ENCODE peak calls at places on chromosome 9, in eight cellular contexts. K, A, J, D, Y, R, C and Q are unnamed samples.

GRCh38 chr9:75448281-75448680 is 360.0 kb downstream of the OSTF1 start:
- DNase-seq in K (no peak), A (no peak), J (no peak), D (no peak), Y (no peak), R (no peak), C (no peak), Q (no peak)

GRCh38 chr9:121088576-121088975 is 13.8 kb downstream of the CNTRL start:
- DNase-seq in K (no peak), A (no peak), J (no peak), D (no peak), Y (no peak), R (no peak), C (no peak), Q (no peak)

GRCh38 chr9:79693750-79694149 is 122.0 kb downstream of the TLE4 start:
- DNase-seq in K (no peak), A (no peak), J (no peak), D (no peak), Y (no peak), R (no peak), C (no peak), Q (no peak)

GRCh38 chr9:2420488-2421056 is 201.0 kb upstream of the VLDLR start:
- DNase-seq in K (no peak), A (peak), J (no peak), D (no peak), Y (no peak), R (no peak), C (peak), Q (no peak)

GRCh38 chr9:76257224-76257794 is 136.9 kb downstream of the RFK start:
- DNase-seq in K (no peak), A (no peak), J (no peak), D (no peak), Y (no peak), R (no peak), C (no peak), Q (no peak)

GRCh38 chr9:33659915-33660314 is 135.4 kb upstream of the PRSS3 start:
- DNase-seq in K (no peak), A (no peak), J (no peak), D (no peak), Y (no peak), R (no peak), C (no peak), Q (no peak)

GRCh38 chr9:14240491-14240890 is 73.5 kb downstream of the NFIB start:
- DNase-seq in K (peak), A (no peak), J (no peak), D (no peak), Y (no peak), R (no peak), C (no peak), Q (no peak)

GRCh38 chr9:95746408-95747165 is 128.9 kb upstream of the ERCC6L2 start:
- DNase-seq in K (no peak), A (no peak), J (no peak), D (no peak), Y (no peak), R (no peak), C (no peak), Q (no peak)

GRCh38 chr9:4298255-4299005 is 1.4 kb downstream of the GLIS3 start:
- DNase-seq in K (peak), A (no peak), J (peak), D (peak), Y (no peak), R (no peak), C (no peak), Q (no peak)

GRCh38 chr9:19940808-19941207 is 152.0 kb upstream of the SLC24A2 start:
- DNase-seq in K (peak), A (no peak), J (no peak), D (no peak), Y (no peak), R (no peak), C (no peak), Q (no peak)

GRCh38 chr9:4380406-4380805 is 80.5 kb upstream of the GLIS3 start:
- DNase-seq in K (no peak), A (no peak), J (no peak), D (no peak), Y (no peak), R (no peak), C (no peak), Q (no peak)

GRCh38 chr9:17807670-17808282 is 228.9 kb downstream of the SH3GL2 start:
- DNase-seq in K (no peak), A (no peak), J (no peak), D (no peak), Y (no peak), R (no peak), C (peak), Q (no peak)

GRCh38 chr9:69028754-69029153 is 6.8 kb upstream of the FXN start:
- DNase-seq in K (no peak), A (no peak), J (no peak), D (peak), Y (no peak), R (peak), C (no peak), Q (no peak)

GRCh38 chr9:69582018-69582417 is 90.2 kb downstream of the APBA1 start:
- DNase-seq in K (no peak), A (no peak), J (no peak), D (no peak), Y (no peak), R (no peak), C (no peak), Q (no peak)

GRCh38 chr9:86351897-86352296 is 2.3 kb downstream of the TUT7 start:
- DNase-seq in K (no peak), A (no peak), J (no peak), D (no peak), Y (no peak), R (no peak), C (no peak), Q (no peak)

GRCh38 chr9:131236761-131237160 is 39.5 kb downstream of the FAM78A start:
- DNase-seq in K (no peak), A (no peak), J (no peak), D (no peak), Y (no peak), R (no peak), C (no peak), Q (no peak)

GRCh38 chr9:114033397-114034103 is 44.5 kb downstream of the AMBP start:
- DNase-seq in K (peak), A (peak), J (peak), D (no peak), Y (no peak), R (no peak), C (peak), Q (peak)

GRCh38 chr9:35108946-35109575 is 6.1 kb upstream of the STOML2 start:
- DNase-seq in K (no peak), A (no peak), J (no peak), D (no peak), Y (no peak), R (no peak), C (no peak), Q (no peak)

GRCh38 chr9:21983509-21983908 is 10.7 kb downstream of the CDKN2A start:
- DNase-seq in K (no peak), A (no peak), J (no peak), D (no peak), Y (no peak), R (no peak), C (no peak), Q (no peak)

GRCh38 chr9:124557895-124558294 is 50.7 kb upstream of the NR5A1 start:
- DNase-seq in K (no peak), A (no peak), J (no peak), D (no peak), Y (no peak), R (no peak), C (no peak), Q (no peak)

GRCh38 chr9:111016046-111017026 is 21.9 kb downstream of the LPAR1 start:
- DNase-seq in K (peak), A (no peak), J (no peak), D (no peak), Y (peak), R (no peak), C (no peak), Q (no peak)